ENCODE peak calls at places on chromosomes 16 and 17, in four cellular contexts. One of them, this sample, is unnamed.
A peak's percentile ranks its signal among the peaks of the same experiment; 100 is the strongest.

GRCh38 chr16:53775106-53775820 is 71.3 kb downstream of the FTO start:
- DNase-seq in nephron progenitor cell: no peak
- DNase-seq in GM04504: no peak
- DNase-seq in fibroblast of the conjunctiva: no peak
- DNase-seq in this sample: no peak

GRCh38 chr16:58509256-58510096 is 5.8 kb upstream of the SETD6 start:
- DNase-seq in nephron progenitor cell: no peak
- DNase-seq in GM04504: no peak
- DNase-seq in fibroblast of the conjunctiva: no peak
- DNase-seq in this sample: peak; percentile 42

GRCh38 chr16:74999683-75000480 is 1.1 kb downstream of the ZNRF1 start:
- DNase-seq in nephron progenitor cell: peak; percentile 48
- DNase-seq in GM04504: no peak
- DNase-seq in fibroblast of the conjunctiva: no peak
- DNase-seq in this sample: peak; percentile 73

GRCh38 chr17:70060415-70060814 is 14.6 kb upstream of the KCNJ16 start:
- DNase-seq in nephron progenitor cell: no peak
- DNase-seq in GM04504: no peak
- DNase-seq in fibroblast of the conjunctiva: peak; percentile 30
- DNase-seq in this sample: no peak

GRCh38 chr17:13725286-13725990 is 123.7 kb upstream of the HS3ST3A1 start:
- DNase-seq in nephron progenitor cell: no peak
- DNase-seq in GM04504: no peak
- DNase-seq in fibroblast of the conjunctiva: peak; percentile 39
- DNase-seq in this sample: no peak

GRCh38 chr16:31869511-31870201 is 4.0 kb upstream of the ZNF267 start:
- DNase-seq in nephron progenitor cell: no peak
- DNase-seq in GM04504: peak; percentile 64
- DNase-seq in fibroblast of the conjunctiva: no peak
- DNase-seq in this sample: no peak

GRCh38 chr16:73019456-73020362 is 28.2 kb downstream of the ZFHX3 start:
- DNase-seq in nephron progenitor cell: no peak
- DNase-seq in GM04504: no peak
- DNase-seq in fibroblast of the conjunctiva: peak; percentile 60
- DNase-seq in this sample: no peak

GRCh38 chr16:87461466-87461975 is 31.3 kb downstream of the ZCCHC14 start:
- DNase-seq in nephron progenitor cell: peak; percentile 75
- DNase-seq in GM04504: no peak
- DNase-seq in fibroblast of the conjunctiva: no peak
- DNase-seq in this sample: peak; percentile 81

GRCh38 chr16:85611205-85611454 is 2.0 kb upstream of the GSE1 start:
- DNase-seq in nephron progenitor cell: peak; percentile 73
- DNase-seq in GM04504: no peak
- DNase-seq in fibroblast of the conjunctiva: no peak
- DNase-seq in this sample: no peak

GRCh38 chr17:44693609-44694008 is 4.0 kb upstream of the CCDC43 start:
- DNase-seq in nephron progenitor cell: no peak
- DNase-seq in GM04504: no peak
- DNase-seq in fibroblast of the conjunctiva: no peak
- DNase-seq in this sample: no peak

GRCh38 chr16:57260294-57260929 is 15.4 kb downstream of the ARL2BP start:
- DNase-seq in nephron progenitor cell: no peak
- DNase-seq in GM04504: no peak
- DNase-seq in fibroblast of the conjunctiva: no peak
- DNase-seq in this sample: no peak

GRCh38 chr16:73743665-73744496 is 552.7 kb upstream of the PSMD7 start:
- DNase-seq in nephron progenitor cell: no peak
- DNase-seq in GM04504: no peak
- DNase-seq in fibroblast of the conjunctiva: no peak
- DNase-seq in this sample: no peak

GRCh38 chr16:84177740-84178070 is 9.2 kb downstream of the TAF1C start:
- DNase-seq in nephron progenitor cell: no peak
- DNase-seq in GM04504: no peak
- DNase-seq in fibroblast of the conjunctiva: no peak
- DNase-seq in this sample: no peak

GRCh38 chr17:47895254-47895855 is 681 bp upstream of the SP2 start:
- DNase-seq in nephron progenitor cell: no peak
- DNase-seq in GM04504: no peak
- DNase-seq in fibroblast of the conjunctiva: no peak
- DNase-seq in this sample: no peak

GRCh38 chr17:65297916-65298315 is 160.7 kb downstream of the RGS9 start:
- DNase-seq in nephron progenitor cell: no peak
- DNase-seq in GM04504: no peak
- DNase-seq in fibroblast of the conjunctiva: no peak
- DNase-seq in this sample: no peak

GRCh38 chr17:15408803-15409202 is 58.6 kb downstream of the CDRT4 start:
- DNase-seq in nephron progenitor cell: no peak
- DNase-seq in GM04504: no peak
- DNase-seq in fibroblast of the conjunctiva: no peak
- DNase-seq in this sample: no peak